ENCODE peak calls at places on chromosomes 12 and 14, in nine cellular contexts. One of them, this sample, is unnamed.
A peak's percentile ranks its signal among the peaks of the same experiment; 100 is the strongest.

GRCh38 chr12:71980543-71980942 is 41.9 kb downstream of the TPH2 start:
- DNase-seq in stimulated activated CD8-positive, alpha-beta memory T cell treated with anti-CD3 and anti-CD28 coated beads, Interleukin-2, amount 100 ng/mL, for 1 hour: no peak
- DNase-seq in cortex of kidney: no peak
- DNase-seq in left lung: no peak
- DNase-seq in T-helper 2 cell: no peak
- DNase-seq in neural progenitor cell: no peak
- DNase-seq in T follicular helper cell: no peak
- DNase-seq in NCI-H460: no peak
- DNase-seq in stimulated activated CD4-positive, alpha-beta T cell treated with anti-CD3 and anti-CD28 coated beads, Interleukin-15, amount 100 ng/mL, for 48 hours: no peak
- DNase-seq in this sample: no peak

GRCh38 chr12:116266220-116266619 is 11.3 kb downstream of the MED13L start:
- DNase-seq in NCI-H460: no peak
- DNase-seq in stimulated activated CD4-positive, alpha-beta T cell treated with anti-CD3 and anti-CD28 coated beads, Interleukin-15, amount 100 ng/mL, for 48 hours: no peak
- DNase-seq in neural progenitor cell: peak; percentile 43
- DNase-seq in left lung: no peak
- DNase-seq in T-helper 2 cell: no peak
- DNase-seq in T follicular helper cell: no peak
- DNase-seq in stimulated activated CD8-positive, alpha-beta memory T cell treated with anti-CD3 and anti-CD28 coated beads, Interleukin-2, amount 100 ng/mL, for 1 hour: no peak
- DNase-seq in cortex of kidney: no peak
- DNase-seq in this sample: no peak

GRCh38 chr12:132174015-132174660 is 29.9 kb downstream of the NOC4L start:
- DNase-seq in stimulated activated CD8-positive, alpha-beta memory T cell treated with anti-CD3 and anti-CD28 coated beads, Interleukin-2, amount 100 ng/mL, for 1 hour: no peak
- DNase-seq in stimulated activated CD4-positive, alpha-beta T cell treated with anti-CD3 and anti-CD28 coated beads, Interleukin-15, amount 100 ng/mL, for 48 hours: no peak
- DNase-seq in T-helper 2 cell: no peak
- DNase-seq in NCI-H460: no peak
- DNase-seq in T follicular helper cell: no peak
- DNase-seq in cortex of kidney: no peak
- DNase-seq in left lung: peak; percentile 75
- DNase-seq in neural progenitor cell: no peak
- DNase-seq in this sample: no peak

GRCh38 chr14:65156568-65157366 is 54.5 kb upstream of the MAX start:
- DNase-seq in left lung: peak; percentile 81
- DNase-seq in NCI-H460: no peak
- DNase-seq in stimulated activated CD4-positive, alpha-beta T cell treated with anti-CD3 and anti-CD28 coated beads, Interleukin-15, amount 100 ng/mL, for 48 hours: no peak
- DNase-seq in T-helper 2 cell: no peak
- DNase-seq in neural progenitor cell: no peak
- DNase-seq in T follicular helper cell: no peak
- DNase-seq in stimulated activated CD8-positive, alpha-beta memory T cell treated with anti-CD3 and anti-CD28 coated beads, Interleukin-2, amount 100 ng/mL, for 1 hour: no peak
- DNase-seq in cortex of kidney: no peak
- DNase-seq in this sample: no peak

GRCh38 chr14:100192250-100192671 is 32.8 kb upstream of the DEGS2 start:
- DNase-seq in T follicular helper cell: no peak
- DNase-seq in stimulated activated CD8-positive, alpha-beta memory T cell treated with anti-CD3 and anti-CD28 coated beads, Interleukin-2, amount 100 ng/mL, for 1 hour: no peak
- DNase-seq in T-helper 2 cell: no peak
- DNase-seq in stimulated activated CD4-positive, alpha-beta T cell treated with anti-CD3 and anti-CD28 coated beads, Interleukin-15, amount 100 ng/mL, for 48 hours: no peak
- DNase-seq in NCI-H460: no peak
- DNase-seq in neural progenitor cell: no peak
- DNase-seq in cortex of kidney: no peak
- DNase-seq in left lung: no peak
- DNase-seq in this sample: no peak

GRCh38 chr14:71574976-71575375 is 357.3 kb upstream of the RGS6 start:
- DNase-seq in neural progenitor cell: no peak
- DNase-seq in stimulated activated CD4-positive, alpha-beta T cell treated with anti-CD3 and anti-CD28 coated beads, Interleukin-15, amount 100 ng/mL, for 48 hours: no peak
- DNase-seq in T follicular helper cell: no peak
- DNase-seq in stimulated activated CD8-positive, alpha-beta memory T cell treated with anti-CD3 and anti-CD28 coated beads, Interleukin-2, amount 100 ng/mL, for 1 hour: no peak
- DNase-seq in left lung: no peak
- DNase-seq in cortex of kidney: no peak
- DNase-seq in T-helper 2 cell: no peak
- DNase-seq in NCI-H460: no peak
- DNase-seq in this sample: no peak

GRCh38 chr14:54650331-54651017 is 83.5 kb downstream of the SAMD4A start:
- DNase-seq in T-helper 2 cell: no peak
- DNase-seq in neural progenitor cell: no peak
- DNase-seq in NCI-H460: peak; percentile 43
- DNase-seq in cortex of kidney: no peak
- DNase-seq in T follicular helper cell: no peak
- DNase-seq in stimulated activated CD4-positive, alpha-beta T cell treated with anti-CD3 and anti-CD28 coated beads, Interleukin-15, amount 100 ng/mL, for 48 hours: no peak
- DNase-seq in left lung: no peak
- DNase-seq in stimulated activated CD8-positive, alpha-beta memory T cell treated with anti-CD3 and anti-CD28 coated beads, Interleukin-2, amount 100 ng/mL, for 1 hour: no peak
- DNase-seq in this sample: no peak

GRCh38 chr14:76348898-76349297 is 27.0 kb upstream of the ESRRB start:
- DNase-seq in stimulated activated CD4-positive, alpha-beta T cell treated with anti-CD3 and anti-CD28 coated beads, Interleukin-15, amount 100 ng/mL, for 48 hours: no peak
- DNase-seq in neural progenitor cell: peak; percentile 60
- DNase-seq in cortex of kidney: no peak
- DNase-seq in T-helper 2 cell: no peak
- DNase-seq in left lung: no peak
- DNase-seq in T follicular helper cell: no peak
- DNase-seq in stimulated activated CD8-positive, alpha-beta memory T cell treated with anti-CD3 and anti-CD28 coated beads, Interleukin-2, amount 100 ng/mL, for 1 hour: no peak
- DNase-seq in NCI-H460: no peak
- DNase-seq in this sample: no peak

GRCh38 chr12:58871557-58871956 is 48.7 kb downstream of the LRIG3 start:
- DNase-seq in neural progenitor cell: no peak
- DNase-seq in T follicular helper cell: no peak
- DNase-seq in T-helper 2 cell: no peak
- DNase-seq in cortex of kidney: no peak
- DNase-seq in stimulated activated CD4-positive, alpha-beta T cell treated with anti-CD3 and anti-CD28 coated beads, Interleukin-15, amount 100 ng/mL, for 48 hours: no peak
- DNase-seq in NCI-H460: no peak
- DNase-seq in stimulated activated CD8-positive, alpha-beta memory T cell treated with anti-CD3 and anti-CD28 coated beads, Interleukin-2, amount 100 ng/mL, for 1 hour: no peak
- DNase-seq in left lung: no peak
- DNase-seq in this sample: no peak

GRCh38 chr12:33759279-33759678 is 263.0 kb upstream of the ALG10 start:
- DNase-seq in T follicular helper cell: no peak
- DNase-seq in stimulated activated CD8-positive, alpha-beta memory T cell treated with anti-CD3 and anti-CD28 coated beads, Interleukin-2, amount 100 ng/mL, for 1 hour: no peak
- DNase-seq in left lung: no peak
- DNase-seq in NCI-H460: no peak
- DNase-seq in neural progenitor cell: no peak
- DNase-seq in stimulated activated CD4-positive, alpha-beta T cell treated with anti-CD3 and anti-CD28 coated beads, Interleukin-15, amount 100 ng/mL, for 48 hours: no peak
- DNase-seq in T-helper 2 cell: no peak
- DNase-seq in cortex of kidney: no peak
- DNase-seq in this sample: no peak

GRCh38 chr12:91225316-91225715 is 42.7 kb upstream of the DCN start:
- DNase-seq in cortex of kidney: no peak
- DNase-seq in neural progenitor cell: no peak
- DNase-seq in stimulated activated CD8-positive, alpha-beta memory T cell treated with anti-CD3 and anti-CD28 coated beads, Interleukin-2, amount 100 ng/mL, for 1 hour: no peak
- DNase-seq in NCI-H460: no peak
- DNase-seq in left lung: no peak
- DNase-seq in stimulated activated CD4-positive, alpha-beta T cell treated with anti-CD3 and anti-CD28 coated beads, Interleukin-15, amount 100 ng/mL, for 48 hours: no peak
- DNase-seq in T-helper 2 cell: no peak
- DNase-seq in T follicular helper cell: no peak
- DNase-seq in this sample: no peak

GRCh38 chr12:68370006-68370590 is 37.9 kb upstream of the MDM1 start:
- DNase-seq in left lung: no peak
- DNase-seq in stimulated activated CD4-positive, alpha-beta T cell treated with anti-CD3 and anti-CD28 coated beads, Interleukin-15, amount 100 ng/mL, for 48 hours: no peak
- DNase-seq in T-helper 2 cell: no peak
- DNase-seq in stimulated activated CD8-positive, alpha-beta memory T cell treated with anti-CD3 and anti-CD28 coated beads, Interleukin-2, amount 100 ng/mL, for 1 hour: no peak
- DNase-seq in cortex of kidney: no peak
- DNase-seq in NCI-H460: no peak
- DNase-seq in T follicular helper cell: no peak
- DNase-seq in neural progenitor cell: no peak
- DNase-seq in this sample: no peak

GRCh38 chr14:106850913-106851825 is 1324.8 kb downstream of the TMEM121 start:
- DNase-seq in cortex of kidney: no peak
- DNase-seq in T follicular helper cell: no peak
- DNase-seq in neural progenitor cell: no peak
- DNase-seq in NCI-H460: no peak
- DNase-seq in stimulated activated CD4-positive, alpha-beta T cell treated with anti-CD3 and anti-CD28 coated beads, Interleukin-15, amount 100 ng/mL, for 48 hours: no peak
- DNase-seq in stimulated activated CD8-positive, alpha-beta memory T cell treated with anti-CD3 and anti-CD28 coated beads, Interleukin-2, amount 100 ng/mL, for 1 hour: no peak
- DNase-seq in left lung: no peak
- DNase-seq in T-helper 2 cell: no peak
- DNase-seq in this sample: no peak

GRCh38 chr12:75913502-75914110 is 118.0 kb downstream of the PHLDA1 start:
- DNase-seq in T-helper 2 cell: no peak
- DNase-seq in cortex of kidney: no peak
- DNase-seq in neural progenitor cell: no peak
- DNase-seq in stimulated activated CD8-positive, alpha-beta memory T cell treated with anti-CD3 and anti-CD28 coated beads, Interleukin-2, amount 100 ng/mL, for 1 hour: no peak
- DNase-seq in NCI-H460: no peak
- DNase-seq in left lung: no peak
- DNase-seq in T follicular helper cell: no peak
- DNase-seq in stimulated activated CD4-positive, alpha-beta T cell treated with anti-CD3 and anti-CD28 coated beads, Interleukin-15, amount 100 ng/mL, for 48 hours: peak; percentile 31
- DNase-seq in this sample: no peak

This sample was measured in effector memory CD8-positive, alpha-beta T cell.